ENCODE peak calls at places on chromosome 1, in seven cellular contexts. O is NCI-H2171; L is SJSA1; Y is stomach; V is M059J; J is spleen; P is naive thymus-derived CD4-positive, alpha-beta T cell. R is an unnamed sample.

GRCh38 chr1:185108324-185108723 is 48.4 kb downstream of the TRMT1L start:
- DNase-seq in O (no peak), L (no peak), Y (no peak), V (peak), J (no peak), P (no peak), R (no peak)

GRCh38 chr1:18134324-18135046 is 26.9 kb downstream of the IGSF21 start:
- DNase-seq in O (no peak), L (no peak), Y (no peak), V (no peak), J (no peak), P (no peak), R (no peak)

GRCh38 chr1:70685300-70686286 is 274.5 kb downstream of the CTH start:
- DNase-seq in O (peak), L (peak), Y (peak), V (peak), J (no peak), P (peak), R (peak)

GRCh38 chr1:227372662-227373061 is 54.4 kb upstream of the CDC42BPA start:
- DNase-seq in O (no peak), L (no peak), Y (peak), V (peak), J (no peak), P (no peak), R (no peak)

GRCh38 chr1:190259424-190259823 is 218.2 kb downstream of the BRINP3 start:
- DNase-seq in O (no peak), L (no peak), Y (no peak), V (no peak), J (no peak), P (no peak), R (no peak)

GRCh38 chr1:89555550-89555949 is 30.9 kb downstream of the LRRC8B start:
- DNase-seq in O (no peak), L (no peak), Y (no peak), V (no peak), J (no peak), P (no peak), R (no peak)

GRCh38 chr1:232983817-232984567 is 33.6 kb downstream of the NTPCR start:
- DNase-seq in O (no peak), L (no peak), Y (no peak), V (no peak), J (no peak), P (no peak), R (no peak)

GRCh38 chr1:161840363-161840762 is 74.2 kb downstream of the ATF6 start:
- DNase-seq in O (no peak), L (no peak), Y (no peak), V (peak), J (no peak), P (no peak), R (no peak)

GRCh38 chr1:45787905-45788304 is 15.5 kb upstream of the MAST2 start:
- DNase-seq in O (no peak), L (no peak), Y (no peak), V (no peak), J (no peak), P (no peak), R (no peak)

GRCh38 chr1:154809436-154810413 is 60.4 kb downstream of the KCNN3 start:
- DNase-seq in O (no peak), L (no peak), Y (no peak), V (peak), J (no peak), P (no peak), R (no peak)

GRCh38 chr1:111275079-111275478 is 15.6 kb upstream of the CHIA start:
- DNase-seq in O (no peak), L (peak), Y (no peak), V (peak), J (no peak), P (no peak), R (peak)

GRCh38 chr1:215243275-215244054 is 160.9 kb downstream of the KCNK2 start:
- DNase-seq in O (no peak), L (no peak), Y (no peak), V (peak), J (no peak), P (no peak), R (no peak)

GRCh38 chr1:56068908-56069307 is 510.5 kb downstream of the PLPP3 start:
- DNase-seq in O (no peak), L (no peak), Y (no peak), V (peak), J (no peak), P (no peak), R (no peak)

GRCh38 chr1:110308247-110308646 is 30.9 kb upstream of the RBM15 start:
- DNase-seq in O (no peak), L (no peak), Y (no peak), V (peak), J (no peak), P (no peak), R (no peak)

GRCh38 chr1:54013393-54014008 is 4.5 kb downstream of the LDLRAD1 start:
- DNase-seq in O (no peak), L (no peak), Y (no peak), V (no peak), J (no peak), P (no peak), R (no peak)

GRCh38 chr1:97247196-97247595 is 525.6 kb downstream of the PTBP2 start:
- DNase-seq in O (no peak), L (no peak), Y (no peak), V (no peak), J (no peak), P (no peak), R (no peak)

GRCh38 chr1:228094432-228095016 is 8.6 kb downstream of the C1orf35 start:
- DNase-seq in O (no peak), L (peak), Y (peak), V (no peak), J (peak), P (no peak), R (no peak)

GRCh38 chr1:5509664-5510452 is 482.4 kb downstream of the NPHP4 start:
- DNase-seq in O (peak), L (peak), Y (peak), V (peak), J (peak), P (peak), R (peak)

GRCh38 chr1:29259802-29260441 is 23.6 kb downstream of the PTPRU start:
- DNase-seq in O (no peak), L (no peak), Y (peak), V (peak), J (no peak), P (peak), R (no peak)

R was measured in SK-MEL-5.